ENCODE peak calls at places on chromosomes 7 and 10, in seven cellular contexts. I is esophagus squamous epithelium; R is CD8-positive, alpha-beta T cell; X is CD4-positive, alpha-beta T cell; B is CD8-positive, alpha-beta memory T cell; E is transverse colon; S is tibial artery. C is an unnamed sample. For H3K9me3, the result is how much of the 10 kb centered on the place peaks cover.

GRCh38 chr7:12257582-12257981 is 46.5 kb downstream of the TMEM106B start:
- DNase-seq in I (no peak), R (no peak), X (peak), B (peak), E (no peak), S (no peak), C (no peak)

GRCh38 chr7:88306590-88307048 is at the start of gene STEAP4:
- DNase-seq in I (peak), R (no peak), X (no peak), B (no peak), E (peak), S (peak), C (peak)

GRCh38 chr7:1455241-1455939 is 3.9 kb downstream of the MICALL2 start:
- DNase-seq in I (no peak), R (no peak), X (no peak), B (no peak), E (peak), S (no peak), C (peak)

GRCh38 chr7:125316451-125316850 is 386.8 kb upstream of the POT1 start:
- DNase-seq in I (no peak), R (no peak), X (no peak), B (no peak), E (no peak), S (no peak), C (no peak)

GRCh38 chr7:51186531-51186930 is 130.1 kb downstream of the COBL start:
- DNase-seq in I (no peak), R (no peak), X (no peak), B (no peak), E (no peak), S (no peak), C (no peak)

GRCh38 chr10:70647086-70647485 is 25.2 kb upstream of the ADAMTS14 start:
- DNase-seq in I (no peak), R (no peak), X (no peak), B (no peak), E (no peak), S (no peak), C (no peak)

GRCh38 chr10:72336259-72337038 is 18.3 kb downstream of the DNAJB12 start:
- DNase-seq in I (no peak), R (no peak), X (no peak), B (no peak), E (no peak), S (no peak), C (no peak)

GRCh38 chr7:154879629-154880028 is 123.3 kb downstream of the PAXIP1 start:
- DNase-seq in I (no peak), R (no peak), X (no peak), B (no peak), E (peak), S (no peak), C (no peak)

GRCh38 chr7:41206267-41206666 is 496.6 kb downstream of the INHBA start:
- DNase-seq in I (no peak), R (no peak), X (no peak), B (no peak), E (no peak), S (no peak), C (no peak)

GRCh38 chr7:100159099-100159623 is 638 bp upstream of the TRAPPC14 start:
- DNase-seq in I (no peak), R (no peak), X (no peak), B (no peak), E (no peak), S (no peak), C (no peak)

GRCh38 chr10:132461683-132462231 is 64.8 kb downstream of the PWWP2B start:
- DNase-seq in I (no peak), R (no peak), X (no peak), B (no peak), E (peak), S (no peak), C (no peak)

GRCh38 chr10:58189269-58189668 is 78.4 kb downstream of the IPMK start:
- DNase-seq in I (no peak), R (no peak), X (no peak), B (no peak), E (no peak), S (peak), C (no peak)

DNA sequence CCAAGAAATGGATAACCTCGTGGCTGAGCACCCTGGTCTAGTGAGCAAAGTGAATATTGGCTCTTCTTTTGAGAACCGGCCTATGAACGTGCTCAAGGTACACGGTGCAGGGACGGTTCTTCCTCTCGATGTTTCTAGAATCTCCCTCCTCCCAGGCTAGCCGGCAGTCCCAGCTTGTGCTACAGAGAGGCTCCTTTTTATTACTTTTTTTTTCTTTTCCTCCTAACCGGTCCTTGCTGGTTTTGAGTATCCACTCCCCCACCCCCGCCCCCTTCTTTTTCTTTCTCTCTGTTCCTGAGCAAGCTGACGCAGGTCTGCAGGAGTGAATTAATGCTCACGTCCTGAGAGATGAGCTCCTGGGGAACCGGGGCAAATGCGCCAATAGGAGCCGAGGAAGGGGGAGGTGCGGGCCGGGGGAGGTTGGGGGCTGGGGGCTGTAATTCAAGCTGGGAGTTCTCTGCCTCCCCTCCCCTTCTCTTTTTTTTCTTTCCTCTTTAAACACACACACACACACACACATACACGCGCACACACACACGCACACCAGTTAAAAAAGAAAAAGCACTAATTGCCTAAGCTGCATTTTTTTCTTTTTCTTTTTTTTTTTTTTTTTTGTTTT is 6.5 kb downstream of the CPA2 start:
- DNase-seq in I (no peak), R (no peak), X (no peak), B (peak), E (no peak), S (no peak), C (no peak)
- H3K27ac ChIP-seq in I (no peak), R (no peak), X (no peak), B (no peak), E (peak), S (no peak), C (peak)

DNA sequence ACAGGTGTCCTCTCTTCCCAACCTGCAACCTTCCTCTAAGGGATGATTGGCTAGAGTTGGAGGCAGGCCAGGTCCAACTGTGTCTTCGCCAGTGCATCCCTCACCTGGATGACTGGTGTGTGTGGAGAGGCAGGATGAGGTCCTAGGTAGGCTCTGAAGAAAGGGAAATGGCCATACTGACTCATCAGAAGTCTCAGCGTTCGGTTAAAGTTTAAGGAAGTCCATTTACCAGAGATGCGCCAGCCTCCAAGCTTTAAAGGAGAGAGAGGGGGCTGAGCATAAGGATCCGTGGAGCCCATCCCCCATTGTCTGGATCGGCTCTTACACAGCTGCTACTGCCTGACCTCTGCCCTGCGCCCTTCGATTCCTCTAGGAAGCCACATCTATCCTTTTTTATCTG is 4.4 kb downstream of the KEL start:
- DNase-seq in I (no peak), R (no peak), X (no peak), B (no peak), E (no peak), S (no peak), C (no peak)
- H3K9me3 ChIP-seq in I (under half), R (under half), X (under half), B (under half), E (under half), S (under half), C (under half)

GRCh38 chr10:127971101-127971946 is 64.4 kb downstream of the PTPRE start:
- DNase-seq in I (no peak), R (no peak), X (no peak), B (no peak), E (no peak), S (no peak), C (no peak)

GRCh38 chr10:127971973-127972615 is 65.2 kb downstream of the PTPRE start:
- DNase-seq in I (no peak), R (peak), X (no peak), B (no peak), E (no peak), S (no peak), C (no peak)

GRCh38 chr10:127966875-127967274 is 60.0 kb downstream of the PTPRE start:
- DNase-seq in I (no peak), R (no peak), X (no peak), B (no peak), E (no peak), S (no peak), C (no peak)

GRCh38 chr10:127968027-127968441 is 61.1 kb downstream of the PTPRE start:
- DNase-seq in I (no peak), R (no peak), X (no peak), B (no peak), E (no peak), S (no peak), C (no peak)

GRCh38 chr10:127968659-127969058 is 61.8 kb downstream of the PTPRE start:
- DNase-seq in I (no peak), R (no peak), X (no peak), B (no peak), E (no peak), S (no peak), C (no peak)
- H3K27ac ChIP-seq in I (peak), R (no peak), X (no peak), B (no peak), E (no peak), S (no peak), C (no peak)

DNA sequence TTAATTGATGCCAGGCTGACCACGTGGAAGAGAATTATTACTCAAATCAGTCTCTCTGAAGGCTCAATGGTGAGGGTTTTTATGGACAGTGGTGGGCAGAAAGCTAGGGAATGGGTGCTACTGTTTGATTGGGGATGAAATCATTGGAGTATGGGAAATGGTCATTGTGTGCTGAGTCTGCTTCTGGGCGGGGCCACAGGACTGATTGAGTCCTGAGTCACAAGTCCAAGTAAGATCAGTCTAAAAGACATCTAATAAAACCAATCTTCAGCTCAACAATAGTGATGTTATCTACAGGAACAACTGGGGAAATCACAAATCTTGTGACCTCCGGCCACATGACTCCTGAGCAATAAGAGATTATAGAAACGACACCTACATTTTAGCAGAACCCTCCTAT is 868.5 kb downstream of the SORCS3 start:
- DNase-seq in I (no peak), R (no peak), X (no peak), B (no peak), E (no peak), S (no peak), C (no peak)
- H3K9me3 ChIP-seq in I (under half), R (under half), X (under half), B (under half), E (under half), S (under half), C (under half)

GRCh38 chr7:37706807-37707206 is 23.2 kb downstream of the GPR141 start:
- DNase-seq in I (no peak), R (no peak), X (no peak), B (no peak), E (no peak), S (no peak), C (no peak)
- H3K27ac ChIP-seq in I (no peak), R (no peak), X (no peak), B (no peak), E (no peak), S (no peak), C (no peak)

GRCh38 chr10:43644252-43644651 is 4.4 kb downstream of the ZNF32 start:
- DNase-seq in I (no peak), R (no peak), X (no peak), B (no peak), E (no peak), S (no peak), C (no peak)
- H3K9me3 ChIP-seq in I (half or more), R (half or more), X (half or more), B (under half), E (under half), S (under half), C (half or more)

GRCh38 chr10:103722632-103723031 is 132.7 kb downstream of the SH3PXD2A start:
- DNase-seq in I (no peak), R (no peak), X (no peak), B (no peak), E (no peak), S (no peak), C (no peak)

GRCh38 chr10:103720964-103721335 is 134.4 kb downstream of the SH3PXD2A start:
- DNase-seq in I (no peak), R (no peak), X (no peak), B (no peak), E (no peak), S (no peak), C (no peak)

GRCh38 chr10:103718247-103718620 is 137.1 kb downstream of the SH3PXD2A start:
- DNase-seq in I (no peak), R (no peak), X (no peak), B (no peak), E (no peak), S (no peak), C (no peak)

GRCh38 chr10:103719036-103719435 is 136.3 kb downstream of the SH3PXD2A start:
- DNase-seq in I (no peak), R (no peak), X (no peak), B (no peak), E (no peak), S (no peak), C (no peak)

DNA sequence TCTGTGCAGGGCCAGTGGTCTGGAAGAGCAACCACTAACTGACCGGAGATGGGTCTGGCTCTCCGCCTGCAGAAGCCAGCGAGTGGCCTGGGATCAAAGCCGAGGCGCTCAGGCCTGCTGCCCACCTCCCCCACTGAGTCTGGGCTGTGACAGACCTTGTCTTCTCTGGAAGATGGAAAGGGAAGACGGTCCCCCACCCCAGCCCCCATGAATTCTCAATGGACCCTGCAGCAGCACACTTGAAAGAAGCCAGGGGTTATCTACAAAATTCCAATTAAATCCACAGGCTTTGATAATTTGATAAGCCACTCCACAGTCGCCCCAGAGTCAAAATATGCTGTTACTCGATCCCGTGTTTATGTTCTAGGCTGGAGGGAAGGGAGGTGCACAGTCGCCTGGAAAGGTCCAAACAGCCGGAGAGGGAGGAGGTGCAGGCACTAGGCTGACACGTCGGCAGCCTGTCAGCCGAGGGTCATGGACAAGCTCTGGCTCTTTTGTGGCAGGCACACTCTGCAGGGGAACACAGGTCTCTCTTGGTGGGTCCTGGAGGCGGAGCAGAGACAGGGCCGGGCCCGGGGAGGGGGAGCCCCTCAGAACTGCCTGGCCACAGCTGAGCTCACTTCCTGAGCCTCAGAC is 134.9 kb downstream of the SH3PXD2A start:
- DNase-seq in I (no peak), R (no peak), X (no peak), B (no peak), E (no peak), S (no peak), C (no peak)
- H3K27ac ChIP-seq in I (peak), R (no peak), X (no peak), B (no peak), E (no peak), S (no peak), C (peak)

GRCh38 chr10:130283234-130283574 is 147.0 kb downstream of the GLRX3 start:
- DNase-seq in I (no peak), R (no peak), X (no peak), B (no peak), E (no peak), S (no peak), C (no peak)

GRCh38 chr10:130282492-130283233 is 146.5 kb downstream of the GLRX3 start:
- DNase-seq in I (no peak), R (no peak), X (no peak), B (no peak), E (no peak), S (no peak), C (no peak)
- H3K9me3 ChIP-seq in I (half or more), R (under half), X (half or more), B (under half), E (under half), S (under half), C (half or more)

DNA sequence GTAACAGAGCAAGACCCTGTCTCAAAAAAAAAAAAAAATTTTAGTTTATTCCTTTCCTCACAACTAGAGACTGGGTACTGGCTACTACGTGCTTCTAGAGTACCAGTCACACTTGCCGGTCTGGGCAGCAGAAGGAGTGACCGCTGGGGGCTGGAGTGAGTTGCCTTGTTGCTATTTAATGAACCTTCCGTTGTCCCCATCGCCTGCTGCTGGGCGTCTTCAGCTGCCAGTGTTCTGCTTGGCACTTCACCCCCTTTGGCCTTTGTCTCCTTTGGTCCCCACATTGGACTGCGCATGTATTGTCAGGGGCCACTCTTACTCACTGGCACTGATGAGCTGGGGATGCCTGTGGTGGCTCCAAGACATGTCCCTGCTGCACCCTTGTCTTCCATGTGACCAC is 110.6 kb downstream of the CLEC2L start:
- DNase-seq in I (no peak), R (no peak), X (no peak), B (no peak), E (no peak), S (no peak), C (no peak)
- H3K27ac ChIP-seq in I (no peak), R (no peak), X (no peak), B (no peak), E (no peak), S (no peak), C (no peak)